ENCODE peak calls at places on chromosomes 12 and 14, in seven cellular contexts. T is SK-N-SH, K is GM23338, V is GM23248, F is OCI-LY7, A is uterus, X is neural progenitor cell. W is an unnamed sample.

GRCh38 chr14:31564194-31564593 is 3.0 kb downstream of the NUBPL start:
- DNase-seq in X (no peak), F (no peak), A (no peak), K (no peak), T (no peak), V (no peak), W (no peak)

GRCh38 chr12:107178776-107179175 is 85.4 kb upstream of the CRY1 start:
- DNase-seq in F (no peak), K (no peak), V (no peak), T (no peak), X (no peak), A (no peak), W (no peak)

GRCh38 chr14:101217972-101218371 is 314.4 kb upstream of the RTL1 start:
- DNase-seq in K (no peak), F (no peak), X (no peak), T (no peak), V (no peak), A (no peak), W (no peak)

GRCh38 chr14:75771614-75772013 is 110.6 kb downstream of the TTLL5 start:
- DNase-seq in K (no peak), F (no peak), T (no peak), A (no peak), V (no peak), X (no peak), W (no peak)

GRCh38 chr14:70934084-70934483 is 26.8 kb downstream of the PCNX1 start:
- DNase-seq in F (no peak), V (peak; percentile 61), T (no peak), A (no peak), X (no peak), K (no peak), W (no peak)

GRCh38 chr14:104341532-104342434 is 203.4 kb downstream of the KIF26A start:
- DNase-seq in V (peak; percentile 15), T (peak; percentile 67), X (peak; percentile 92), A (no peak), F (peak; percentile 44), K (peak; percentile 95), W (no peak)

GRCh38 chr14:24673534-24674203 is 39.7 kb upstream of the GZMB start:
- DNase-seq in F (peak; percentile 45), A (no peak), X (no peak), V (no peak), T (no peak), K (no peak), W (peak; percentile 84)

GRCh38 chr14:76644875-76645518 is 116.3 kb upstream of the VASH1 start:
- DNase-seq in V (peak; percentile 58), K (peak; percentile 84), X (peak; percentile 84), A (no peak), T (peak; percentile 74), F (peak; percentile 24), W (no peak)

GRCh38 chr14:98227000-98227726 is 1044.8 kb downstream of the BCL11B start:
- DNase-seq in A (no peak), V (no peak), F (no peak), T (no peak), K (no peak), X (no peak), W (peak; percentile 3)

GRCh38 chr12:89183985-89184435 is 168.3 kb downstream of the DUSP6 start:
- DNase-seq in F (no peak), A (peak; percentile 20), T (no peak), X (no peak), V (peak; percentile 92), K (no peak), W (no peak)

GRCh38 chr12:2639020-2639298 is 155.8 kb upstream of the FKBP4 start:
- DNase-seq in A (no peak), V (no peak), F (no peak), K (no peak), T (no peak), X (no peak), W (no peak)

GRCh38 chr14:38887696-38888095 is 215.3 kb downstream of the SEC23A start:
- DNase-seq in F (no peak), T (no peak), V (no peak), X (peak; percentile 20), K (peak; percentile 10), A (no peak), W (no peak)

GRCh38 chr14:99118046-99118721 is 153.8 kb downstream of the BCL11B start:
- DNase-seq in K (peak; percentile 84), T (peak; percentile 1), X (no peak), V (no peak), F (no peak), A (no peak), W (no peak)

GRCh38 chr14:81400202-81400678 is at the start of gene STON2:
- DNase-seq in K (no peak), X (no peak), T (no peak), F (no peak), V (peak; percentile 68), A (no peak), W (no peak)

GRCh38 chr14:24179961-24180726 is 8.3 kb downstream of the REC8 start:
- DNase-seq in X (no peak), K (no peak), V (peak; percentile 92), A (no peak), T (no peak), F (no peak), W (no peak)

GRCh38 chr12:40104461-40105264 is 1.2 kb downstream of the SLC2A13 start:
- DNase-seq in F (peak; percentile 25), K (peak; percentile 27), A (no peak), V (no peak), T (no peak), X (peak; percentile 26), W (no peak)

GRCh38 chr12:4626543-4626942 is 22.3 kb downstream of the AKAP3 start:
- DNase-seq in T (no peak), F (no peak), K (no peak), V (peak; percentile 23), A (no peak), X (no peak), W (no peak)

GRCh38 chr14:91613459-91614145 is 103.5 kb upstream of the PPP4R3A start:
- DNase-seq in T (no peak), F (no peak), A (no peak), V (peak; percentile 11), X (no peak), K (no peak), W (no peak)

GRCh38 chr14:88310457-88310856 is 12.6 kb downstream of the KCNK10 start:
- DNase-seq in K (no peak), V (no peak), T (no peak), A (no peak), F (no peak), X (peak; percentile 95), W (no peak)

GRCh38 chr14:88305923-88306322 is 17.1 kb downstream of the KCNK10 start:
- DNase-seq in V (no peak), X (no peak), F (no peak), A (no peak), T (no peak), K (no peak), W (no peak)

GRCh38 chr14:88312262-88312661 is 10.8 kb downstream of the KCNK10 start:
- DNase-seq in T (peak; percentile 75), V (no peak), K (no peak), A (no peak), X (no peak), F (no peak), W (no peak)

DNA sequence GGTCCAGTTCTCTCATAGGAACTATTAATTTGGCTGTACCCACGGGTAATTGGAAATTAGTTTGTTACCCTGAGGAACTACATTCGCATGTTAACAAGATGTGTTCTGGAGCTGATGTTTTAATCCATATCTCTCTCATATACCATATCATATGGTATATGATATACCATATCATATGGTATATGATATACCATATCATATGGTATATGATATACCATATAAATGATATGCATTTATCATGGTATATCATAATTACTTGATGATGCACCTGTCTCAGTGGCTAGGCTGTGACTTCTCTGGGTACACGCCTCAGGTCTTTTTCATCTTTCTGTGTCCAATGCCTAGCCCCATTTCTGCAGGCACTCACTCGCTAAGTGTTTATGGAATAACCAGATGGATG is 13.0 kb downstream of the KCNK10 start:
- DNase-seq in K (no peak), V (no peak), X (no peak), F (no peak), T (no peak), A (no peak), W (no peak)
- H3K4me3 ChIP-seq in K (no peak overlapping the region), V (no peak overlapping the region), X (peak overlapping the region; percentile 41), F (no peak overlapping the region), T (no peak overlapping the region), A (no peak overlapping the region), W (no peak overlapping the region)

GRCh38 chr12:116162071-116162470 is 115.4 kb downstream of the MED13L start:
- DNase-seq in K (peak; percentile 33), V (no peak), A (no peak), F (no peak), T (no peak), X (peak; percentile 58), W (no peak)

GRCh38 chr12:116169071-116169470 is 108.4 kb downstream of the MED13L start:
- DNase-seq in X (no peak), A (no peak), V (no peak), T (no peak), K (no peak), F (no peak), W (no peak)

GRCh38 chr12:116164263-116164817 is 113.2 kb downstream of the MED13L start:
- DNase-seq in T (peak; percentile 38), A (no peak), V (peak; percentile 54), F (no peak), X (no peak), K (no peak), W (no peak)

GRCh38 chr12:116164976-116165425 is 112.5 kb downstream of the MED13L start:
- DNase-seq in T (no peak), K (no peak), A (no peak), V (peak; percentile 74), X (no peak), F (no peak), W (no peak)

GRCh38 chr12:116166306-116166705 is 111.2 kb downstream of the MED13L start:
- DNase-seq in F (no peak), T (no peak), A (no peak), K (no peak), X (no peak), V (peak; percentile 49), W (no peak)
- H3K27ac ChIP-seq in F (no peak overlapping the region), T (no peak overlapping the region), A (no peak overlapping the region), K (no peak overlapping the region), X (no peak overlapping the region), V (no peak overlapping the region), W (no peak overlapping the region)

GRCh38 chr12:59401862-59402261 is 194.0 kb upstream of the SLC16A7 start:
- DNase-seq in X (no peak), T (no peak), F (no peak), A (no peak), K (no peak), V (peak; percentile 7), W (no peak)
- H3K36me3 ChIP-seq in X (no peaks in the 10 kb centered on the region), T (no peaks in the 10 kb centered on the region), F (no peaks in the 10 kb centered on the region), A (no peaks in the 10 kb centered on the region), K (no peaks in the 10 kb centered on the region), V (no peaks in the 10 kb centered on the region), W (no peaks in the 10 kb centered on the region)

DNA sequence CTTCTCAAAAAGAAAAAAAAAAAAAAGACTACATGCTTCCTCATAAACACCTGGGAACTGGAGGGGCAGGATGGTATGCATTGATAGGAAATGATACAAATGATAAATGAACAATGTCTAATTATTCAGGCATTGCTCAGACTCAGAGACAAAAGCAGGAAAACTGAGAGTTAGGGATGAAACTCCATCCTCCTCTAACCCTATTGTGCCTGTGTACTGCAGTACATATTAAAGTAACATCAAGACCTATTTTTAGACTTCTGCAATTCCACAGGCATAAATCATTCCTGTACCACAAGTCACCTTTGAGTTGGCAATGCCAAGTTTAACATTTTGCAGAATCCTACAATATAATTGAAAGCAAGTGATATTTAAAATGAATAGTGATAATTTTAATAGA is 156.5 kb upstream of the USP15 start:
- DNase-seq in A (no peak), F (no peak), X (no peak), T (no peak), V (no peak), K (no peak), W (no peak)
- H3K4me3 ChIP-seq in A (no peak overlapping the region), F (no peak overlapping the region), X (no peak overlapping the region), T (no peak overlapping the region), V (no peak overlapping the region), K (no peak overlapping the region), W (no peak overlapping the region)

W was measured in CD8-positive, alpha-beta memory T cell.